ENCODE peak calls at places on chromosome 7, in six cellular contexts. T is progenitor cell of endocrine pancreas, C is PC-9, E is stromal cell of bone marrow, X is glomerular endothelial cell, A is hypothalamus. L is an unnamed sample.

GRCh38 chr7:39688611-39689485 is 65.5 kb downstream of the RALA start:
- DNase-seq in T (no peak), C (no peak), E (no peak), X (no peak), A (no peak), L (no peak)

GRCh38 chr7:17535776-17536175 is 237.3 kb downstream of the AHR start:
- DNase-seq in T (no peak), C (no peak), E (no peak), X (no peak), A (no peak), L (no peak)

GRCh38 chr7:42096262-42096661 is 140.7 kb downstream of the GLI3 start:
- DNase-seq in T (no peak), C (no peak), E (no peak), X (no peak), A (no peak), L (no peak)

GRCh38 chr7:80232969-80233724 is 98.5 kb downstream of the GNAI1 start:
- DNase-seq in T (no peak), C (no peak), E (no peak), X (no peak), A (no peak), L (no peak)

GRCh38 chr7:100444311-100445278 is 8.3 kb upstream of the PPP1R35 start:
- DNase-seq in T (no peak), C (no peak), E (peak; percentile 82), X (peak; percentile 94), A (no peak), L (no peak)

GRCh38 chr7:151243411-151244155 is 4.9 kb downstream of the SMARCD3 start:
- DNase-seq in T (no peak), C (no peak), E (no peak), X (no peak), A (no peak), L (no peak)

GRCh38 chr7:121395494-121395960 is 581 bp downstream of the FAM3C start:
- DNase-seq in T (no peak), C (peak; percentile 69), E (no peak), X (no peak), A (no peak), L (peak; percentile 40)

GRCh38 chr7:44972562-44972961 is 6.3 kb downstream of the MYO1G start:
- DNase-seq in T (no peak), C (no peak), E (no peak), X (no peak), A (no peak), L (no peak)

GRCh38 chr7:15332962-15333361 is 228.9 kb downstream of the AGMO start:
- DNase-seq in T (no peak), C (no peak), E (no peak), X (no peak), A (no peak), L (no peak)

GRCh38 chr7:27174077-27175004 is at the start of gene HOXA10:
- DNase-seq in T (no peak), C (no peak), E (no peak), X (no peak), A (no peak), L (no peak)

GRCh38 chr7:134741901-134742635 is 37.4 kb upstream of the CALD1 start:
- DNase-seq in T (no peak), C (no peak), E (peak; percentile 66), X (no peak), A (no peak), L (no peak)

GRCh38 chr7:156509216-156509615 is 131.4 kb upstream of the RNF32 start:
- DNase-seq in T (no peak), C (no peak), E (no peak), X (no peak), A (no peak), L (no peak)

GRCh38 chr7:158824028-158824427 is 5.3 kb downstream of the ESYT2 start:
- DNase-seq in T (no peak), C (no peak), E (no peak), X (no peak), A (no peak), L (no peak)

GRCh38 chr7:46626261-46627037 is 705.4 kb upstream of the IGFBP3 start:
- DNase-seq in T (no peak), C (no peak), E (no peak), X (no peak), A (no peak), L (no peak)

GRCh38 chr7:100861616-100861985 is 5.6 kb upstream of the TRIP6 start:
- DNase-seq in T (no peak), C (no peak), E (no peak), X (no peak), A (no peak), L (no peak)

GRCh38 chr7:159064121-159064815 is 80.4 kb downstream of the VIPR2 start:
- DNase-seq in T (no peak), C (no peak), E (no peak), X (no peak), A (no peak), L (no peak)

GRCh38 chr7:38321515-38321944 is 48.1 kb upstream of the TARP start:
- DNase-seq in T (no peak), C (no peak), E (peak; percentile 87), X (no peak), A (no peak), L (no peak)

GRCh38 chr7:611281-611810 is 91.7 kb upstream of the PDGFA start:
- DNase-seq in T (no peak), C (no peak), E (no peak), X (no peak), A (no peak), L (no peak)

GRCh38 chr7:141663081-141663510 is 38.9 kb downstream of the DENND11 start:
- DNase-seq in T (no peak), C (peak; percentile 97), E (no peak), X (no peak), A (no peak), L (no peak)

L was measured in G401.